ENCODE peak calls at places on chromosomes 7 and 10, in seven cellular contexts. R, F, O, W, I, J and A are unnamed samples.

GRCh38 chr7:17680026-17680425 is 260.3 kb downstream of the SNX13 start:
- DNase-seq in R (peak), F (no peak), O (no peak), W (no peak), I (peak), J (peak), A (no peak)

GRCh38 chr10:104741127-104741526 is 100.0 kb downstream of the SORCS3 start:
- DNase-seq in R (no peak), F (no peak), O (no peak), W (no peak), I (no peak), J (no peak), A (no peak)

GRCh38 chr7:104267701-104268368 is 60.0 kb upstream of the ORC5 start:
- DNase-seq in R (no peak), F (no peak), O (no peak), W (no peak), I (peak), J (no peak), A (no peak)

GRCh38 chr7:47581442-47581820 is 480 bp downstream of the TNS3 start:
- DNase-seq in R (peak), F (no peak), O (peak), W (no peak), I (no peak), J (peak), A (no peak)

GRCh38 chr10:63554666-63555065 is 33.5 kb downstream of the REEP3 start:
- DNase-seq in R (no peak), F (no peak), O (peak), W (no peak), I (peak), J (no peak), A (no peak)

GRCh38 chr10:32151876-32152275 is 95.7 kb upstream of the KIF5B start:
- DNase-seq in R (no peak), F (no peak), O (no peak), W (no peak), I (peak), J (no peak), A (no peak)

GRCh38 chr10:11505636-11506035 is 105.8 kb downstream of the USP6NL start:
- DNase-seq in R (no peak), F (no peak), O (no peak), W (no peak), I (no peak), J (no peak), A (no peak)

GRCh38 chr7:46738713-46739220 is 817.7 kb upstream of the IGFBP3 start:
- DNase-seq in R (no peak), F (no peak), O (no peak), W (no peak), I (peak), J (no peak), A (no peak)

GRCh38 chr7:152735443-152736004 is 24.0 kb upstream of the ACTR3B start:
- DNase-seq in R (no peak), F (no peak), O (no peak), W (no peak), I (peak), J (no peak), A (no peak)

GRCh38 chr7:107948645-107949442 is 54.1 kb downstream of the LAMB1 start:
- DNase-seq in R (no peak), F (no peak), O (no peak), W (no peak), I (peak), J (no peak), A (no peak)

GRCh38 chr10:116770281-116770680 is 27.9 kb upstream of the HSPA12A start:
- DNase-seq in R (no peak), F (no peak), O (no peak), W (no peak), I (no peak), J (no peak), A (no peak)

GRCh38 chr7:77799078-77799964 is 748 bp downstream of the PHTF2 start:
- DNase-seq in R (peak), F (peak), O (peak), W (no peak), I (peak), J (peak), A (no peak)

GRCh38 chr7:1669954-1670893 is at the start of gene ELFN1:
- DNase-seq in R (peak), F (peak), O (peak), W (no peak), I (peak), J (no peak), A (no peak)

GRCh38 chr7:42831953-42832522 is 79.8 kb downstream of the C7orf25 start:
- DNase-seq in R (no peak), F (no peak), O (no peak), W (no peak), I (no peak), J (no peak), A (no peak)

GRCh38 chr7:14835399-14835798 is 67.2 kb downstream of the DGKB start:
- DNase-seq in R (no peak), F (no peak), O (no peak), W (no peak), I (no peak), J (no peak), A (no peak)

GRCh38 chr10:68284597-68284996 is 47.3 kb upstream of the HNRNPH3 start:
- DNase-seq in R (no peak), F (no peak), O (no peak), W (no peak), I (peak), J (no peak), A (no peak)

GRCh38 chr7:27124096-27124978 is 6.2 kb downstream of the HOXA4 start:
- DNase-seq in R (no peak), F (peak), O (no peak), W (no peak), I (peak), J (peak), A (no peak)

GRCh38 chr7:70582921-70583895 is 548.7 kb upstream of the GALNT17 start:
- DNase-seq in R (no peak), F (no peak), O (no peak), W (no peak), I (no peak), J (no peak), A (no peak)

GRCh38 chr10:70672165-70672992 is at the start of gene ADAMTS14:
- DNase-seq in R (peak), F (no peak), O (no peak), W (peak), I (no peak), J (no peak), A (no peak)

GRCh38 chr10:44968887-44969400 is 9.3 kb downstream of the RASSF4 start:
- DNase-seq in R (no peak), F (no peak), O (no peak), W (no peak), I (no peak), J (no peak), A (no peak)

GRCh38 chr10:47354900-47355299 is 6.7 kb downstream of the RBP3 start:
- DNase-seq in R (no peak), F (no peak), O (no peak), W (no peak), I (no peak), J (no peak), A (no peak)

GRCh38 chr7:42351313-42351935 is 114.4 kb upstream of the GLI3 start:
- DNase-seq in R (no peak), F (no peak), O (no peak), W (no peak), I (no peak), J (no peak), A (no peak)

GRCh38 chr10:128536259-128536658 is 410.0 kb upstream of the MKI67 start:
- DNase-seq in R (no peak), F (no peak), O (no peak), W (no peak), I (no peak), J (no peak), A (no peak)

GRCh38 chr7:320297-320696 is 30.3 kb downstream of the FOXL3 start:
- DNase-seq in R (no peak), F (no peak), O (peak), W (no peak), I (no peak), J (peak), A (no peak)

DNA sequence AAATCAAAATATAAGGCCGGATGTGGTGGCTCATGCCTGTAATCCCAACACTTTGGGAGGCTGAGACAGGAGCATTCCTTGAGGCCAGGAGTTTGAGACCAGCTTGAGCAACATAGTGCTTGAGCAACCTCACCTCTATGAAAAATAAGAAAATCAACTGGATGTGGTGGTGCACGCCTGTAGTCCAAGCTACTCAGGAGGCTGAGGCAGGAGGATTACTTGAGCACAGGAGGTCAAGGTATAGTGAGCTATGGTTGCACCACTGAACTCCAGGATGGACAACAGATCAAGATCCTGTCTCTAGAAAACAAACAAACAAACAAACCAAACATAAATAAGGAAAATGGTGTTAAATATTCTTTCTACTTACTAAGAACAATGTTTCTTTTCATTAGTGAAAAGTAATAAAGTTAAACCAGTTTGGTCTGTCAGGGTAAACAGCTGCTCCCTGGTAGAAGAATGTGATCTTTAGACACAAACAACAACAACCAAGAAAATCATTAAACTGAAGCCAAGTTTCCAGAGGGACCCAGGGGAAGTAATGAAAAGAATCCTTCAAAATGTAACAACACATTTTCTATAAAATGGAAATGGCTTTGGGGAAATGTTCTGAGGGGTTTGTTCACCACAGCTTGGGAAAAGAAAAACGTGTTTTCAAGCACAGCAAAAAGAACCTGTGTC is 17.5 kb upstream of the BAG3 start:
- DNase-seq in R (no peak), F (no peak), O (no peak), W (no peak), I (no peak), J (no peak), A (no peak)
- H3K27ac ChIP-seq in R (no peak), F (no peak), O (no peak), W (peak), I (no peak), J (no peak), A (no peak)

GRCh38 chr7:157397751-157398691 is 61.2 kb downstream of the DNAJB6 start:
- DNase-seq in R (no peak), F (peak), O (peak), W (no peak), I (peak), J (peak), A (no peak)
- H3K27ac ChIP-seq in R (peak), F (peak), O (peak), W (no peak), I (peak), J (peak), A (no peak)

DNA sequence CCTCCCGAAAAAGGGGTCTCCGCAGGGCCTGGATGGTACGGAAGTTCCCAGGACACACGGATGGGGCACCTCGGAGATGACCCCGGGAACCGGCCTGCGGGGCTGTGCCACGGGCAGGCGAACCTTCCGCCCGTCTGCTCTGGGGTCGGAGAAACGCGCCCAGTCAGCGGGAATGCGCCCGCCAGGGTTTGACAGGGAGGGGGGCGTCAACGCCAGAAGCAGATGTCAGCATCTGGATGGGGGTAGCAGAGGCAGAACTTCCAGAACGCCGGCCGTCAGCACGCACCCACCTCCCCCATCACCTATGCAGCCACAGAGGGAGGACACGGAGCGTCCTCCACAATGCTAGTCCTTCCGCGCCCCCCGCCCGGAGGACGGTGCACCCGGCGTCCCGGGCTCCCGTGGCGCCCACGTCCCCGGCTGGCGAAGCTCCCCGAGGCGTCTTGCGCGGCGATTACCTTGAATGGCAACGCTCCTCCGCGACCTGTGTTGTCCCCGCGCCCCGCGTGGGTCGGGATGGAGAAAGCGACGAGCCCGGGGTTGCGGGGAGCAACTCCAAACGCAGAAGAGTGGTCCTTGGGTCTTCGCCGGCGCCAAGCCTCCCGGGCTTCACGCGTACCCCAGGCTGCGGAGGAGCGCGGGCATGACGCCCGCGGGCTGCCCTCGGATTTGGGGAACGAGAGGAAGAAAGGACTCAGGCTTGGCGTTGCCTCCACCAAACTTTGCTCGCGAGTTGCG is 571 bp downstream of the FGFR2 start:
- DNase-seq in R (no peak), F (peak), O (no peak), W (no peak), I (no peak), J (no peak), A (no peak)
- H3K27ac ChIP-seq in R (peak), F (peak), O (peak), W (peak), I (no peak), J (peak), A (no peak)

GRCh38 chr7:155205368-155206285 is 92.1 kb upstream of the INSIG1 start:
- DNase-seq in R (peak), F (peak), O (peak), W (no peak), I (peak), J (peak), A (peak)

GRCh38 chr7:155207335-155208002 is 90.2 kb upstream of the INSIG1 start:
- DNase-seq in R (no peak), F (no peak), O (no peak), W (no peak), I (no peak), J (no peak), A (no peak)

GRCh38 chr7:155204744-155205367 is 92.8 kb upstream of the INSIG1 start:
- DNase-seq in R (no peak), F (no peak), O (no peak), W (no peak), I (no peak), J (no peak), A (no peak)

GRCh38 chr7:155203882-155204691 is 93.6 kb upstream of the INSIG1 start:
- DNase-seq in R (no peak), F (no peak), O (no peak), W (no peak), I (no peak), J (no peak), A (no peak)

GRCh38 chr7:155206286-155207020 is 91.2 kb upstream of the INSIG1 start:
- DNase-seq in R (peak), F (peak), O (peak), W (no peak), I (peak), J (peak), A (peak)
- H3K27ac ChIP-seq in R (peak), F (peak), O (peak), W (peak), I (no peak), J (peak), A (no peak)